ENCODE peak calls at places on chromosome 20, in eight cellular contexts. T is effector CD8-positive, alpha-beta T cell; B is activated T-cell treated with anti-CD3 and anti-CD28 coated beads, Interleukin-2, amount 50 U/mL, for 72 hours; R is NCI-H1105; X is upper lobe of right lung; C is ovary; U is anterior cingulate cortex; E is omental fat pad. Z is an unnamed sample.

GRCh38 chr20:40809361-40809760 is 120.3 kb upstream of the MAFB start:
- DNase-seq in T (no peak), B (no peak), R (no peak), X (no peak), C (no peak), U (no peak), E (no peak), Z (no peak)

GRCh38 chr20:58711266-58712051 is 18.9 kb downstream of the NPEPL1 start:
- DNase-seq in T (no peak), B (peak; percentile 0), R (no peak), X (peak; percentile 56), C (no peak), U (no peak), E (no peak), Z (no peak)

GRCh38 chr20:44135811-44136204 is 51.2 kb downstream of the JPH2 start:
- DNase-seq in T (no peak), B (no peak), R (no peak), X (no peak), C (no peak), U (no peak), E (no peak), Z (no peak)

GRCh38 chr20:11108102-11108842 is 434.5 kb upstream of the JAG1 start:
- DNase-seq in T (no peak), B (no peak), R (no peak), X (no peak), C (no peak), U (peak; percentile 4), E (no peak), Z (no peak)

GRCh38 chr20:44111712-44112335 is 75.2 kb downstream of the JPH2 start:
- DNase-seq in T (no peak), B (no peak), R (no peak), X (no peak), C (no peak), U (no peak), E (no peak), Z (no peak)

GRCh38 chr20:31695849-31696804 is 26.5 kb downstream of the BCL2L1 start:
- DNase-seq in T (no peak), B (no peak), R (no peak), X (no peak), C (no peak), U (no peak), E (no peak), Z (peak; percentile 99)

GRCh38 chr20:50580016-50580747 is 70.0 kb downstream of the PTPN1 start:
- DNase-seq in T (peak; percentile 32), B (peak; percentile 62), R (no peak), X (no peak), C (peak; percentile 77), U (peak; percentile 23), E (peak; percentile 68), Z (peak; percentile 50)

GRCh38 chr20:45052698-45053440 is 48.1 kb downstream of the KCNS1 start:
- DNase-seq in T (no peak), B (peak; percentile 29), R (no peak), X (no peak), C (no peak), U (peak; percentile 1), E (no peak), Z (no peak)

GRCh38 chr20:3931664-3932063 is 42.5 kb downstream of the PANK2 start:
- DNase-seq in T (no peak), B (no peak), R (no peak), X (no peak), C (no peak), U (no peak), E (no peak), Z (no peak)

GRCh38 chr20:23350855-23351838 is 556 bp downstream of the NXT1 start:
- DNase-seq in T (peak; percentile 48), B (peak; percentile 70), R (peak; percentile 28), X (peak; percentile 79), C (peak; percentile 55), U (peak; percentile 59), E (peak; percentile 48), Z (peak; percentile 14)

GRCh38 chr20:59381658-59382057 is 81.2 kb downstream of the EDN3 start:
- DNase-seq in T (no peak), B (no peak), R (no peak), X (no peak), C (no peak), U (no peak), E (no peak), Z (no peak)

GRCh38 chr20:23296841-23297701 is 53.5 kb upstream of the NXT1 start:
- DNase-seq in T (no peak), B (no peak), R (no peak), X (peak; percentile 60), C (no peak), U (no peak), E (no peak), Z (no peak)

GRCh38 chr20:45782890-45783289 is 8.8 kb downstream of the WFDC3 start:
- DNase-seq in T (no peak), B (no peak), R (no peak), X (no peak), C (no peak), U (no peak), E (no peak), Z (peak; percentile 64)

GRCh38 chr20:40961686-40962640 is 66.7 kb upstream of the TOP1 start:
- DNase-seq in T (no peak), B (no peak), R (no peak), X (no peak), C (no peak), U (no peak), E (no peak), Z (no peak)

GRCh38 chr20:17614812-17615644 is 45.2 kb downstream of the DSTN start:
- DNase-seq in T (no peak), B (no peak), R (no peak), X (peak; percentile 64), C (peak; percentile 55), U (no peak), E (no peak), Z (no peak)

GRCh38 chr20:2103454-2104153 is 2.0 kb downstream of the STK35 start:
- DNase-seq in T (no peak), B (no peak), R (no peak), X (no peak), C (no peak), U (no peak), E (no peak), Z (no peak)

GRCh38 chr20:61260905-61261304 is 8.8 kb downstream of the CDH4 start:
- DNase-seq in T (no peak), B (no peak), R (no peak), X (no peak), C (no peak), U (no peak), E (no peak), Z (no peak)

GRCh38 chr20:40414843-40415615 is 274.0 kb downstream of the MAFB start:
- DNase-seq in T (no peak), B (no peak), R (no peak), X (no peak), C (no peak), U (no peak), E (no peak), Z (no peak)

GRCh38 chr20:57698867-57699275 is 10.9 kb downstream of the PMEPA1 start:
- DNase-seq in T (no peak), B (peak; percentile 28), R (no peak), X (no peak), C (no peak), U (no peak), E (no peak), Z (peak; percentile 80)

GRCh38 chr20:12306107-12306506 is 388.4 kb downstream of the BTBD3 start:
- DNase-seq in T (no peak), B (no peak), R (no peak), X (no peak), C (no peak), U (no peak), E (no peak), Z (no peak)

GRCh38 chr20:47499053-47499452 is 2.6 kb upstream of the NCOA3 start:
- DNase-seq in T (no peak), B (no peak), R (no peak), X (no peak), C (no peak), U (no peak), E (no peak), Z (no peak)

GRCh38 chr20:61587910-61588309 is 335.8 kb downstream of the CDH4 start:
- DNase-seq in T (no peak), B (no peak), R (no peak), X (no peak), C (no peak), U (no peak), E (no peak), Z (no peak)

GRCh38 chr20:8447262-8448120 is 315.4 kb downstream of the PLCB1 start:
- DNase-seq in T (no peak), B (no peak), R (no peak), X (no peak), C (no peak), U (no peak), E (no peak), Z (no peak)

GRCh38 chr20:34579191-34579661 is 20.7 kb downstream of the MAP1LC3A start:
- DNase-seq in T (no peak), B (no peak), R (no peak), X (no peak), C (no peak), U (peak; percentile 79), E (no peak), Z (peak; percentile 84)

GRCh38 chr20:35341366-35342028 is 49.3 kb upstream of the FAM83C start:
- DNase-seq in T (no peak), B (no peak), R (no peak), X (no peak), C (no peak), U (no peak), E (no peak), Z (no peak)

GRCh38 chr20:60095456-60095855 is 137.2 kb downstream of the CDH26 start:
- DNase-seq in T (no peak), B (no peak), R (peak; percentile 43), X (no peak), C (no peak), U (no peak), E (no peak), Z (no peak)

GRCh38 chr20:38023181-38024085 is 9.8 kb downstream of the TTI1 start:
- DNase-seq in T (no peak), B (no peak), R (no peak), X (no peak), C (no peak), U (no peak), E (no peak), Z (no peak)

GRCh38 chr20:5674176-5674660 is 76.0 kb upstream of the SHLD1 start:
- DNase-seq in T (no peak), B (peak; percentile 15), R (no peak), X (no peak), C (no peak), U (no peak), E (no peak), Z (no peak)

GRCh38 chr20:21096321-21097043 is 9.7 kb downstream of the LINC00237 start:
- DNase-seq in T (no peak), B (no peak), R (peak; percentile 27), X (no peak), C (no peak), U (peak; percentile 21), E (no peak), Z (no peak)

GRCh38 chr20:57672164-57672563 is 37.7 kb downstream of the PMEPA1 start:
- DNase-seq in T (no peak), B (no peak), R (peak; percentile 86), X (peak; percentile 84), C (no peak), U (peak; percentile 24), E (no peak), Z (no peak)

GRCh38 chr20:5234158-5234557 is 82.6 kb downstream of the PROKR2 start:
- DNase-seq in T (no peak), B (no peak), R (no peak), X (no peak), C (no peak), U (no peak), E (no peak), Z (no peak)

GRCh38 chr20:14963262-14963663 is 625.9 kb upstream of the FLRT3 start:
- DNase-seq in T (no peak), B (no peak), R (no peak), X (no peak), C (no peak), U (no peak), E (no peak), Z (peak; percentile 49)

GRCh38 chr20:992801-993535 is 9.1 kb downstream of the RSPO4 start:
- DNase-seq in T (no peak), B (no peak), R (no peak), X (no peak), C (no peak), U (no peak), E (no peak), Z (no peak)

GRCh38 chr20:59811681-59812171 is 121.7 kb downstream of the SYCP2 start:
- DNase-seq in T (no peak), B (no peak), R (no peak), X (no peak), C (no peak), U (no peak), E (no peak), Z (no peak)